ENCODE peak calls at places on chromosomes 2 and 18, in nine cellular contexts. One of them, this sample, is unnamed.

GRCh38 chr2:208618220-208618619 is 211.6 kb downstream of the PTH2R start:
- DNase-seq in SW480: no peak
- DNase-seq in Daoy: no peak
- DNase-seq in NCI-H510A treated with DMSO at 0.1 percent for 48 hours: no peak
- DNase-seq in RPMI7951: no peak
- DNase-seq in H1: no peak
- DNase-seq in endothelial cell: no peak
- DNase-seq in posterior cingulate gyrus: no peak
- DNase-seq in AG08396: no peak
- DNase-seq in this sample: no peak

GRCh38 chr2:88590998-88591613 is 36.2 kb downstream of the EIF2AK3 start:
- DNase-seq in SW480: peak; percentile 68
- DNase-seq in AG08396: peak; percentile 56
- DNase-seq in Daoy: peak; percentile 50
- DNase-seq in posterior cingulate gyrus: no peak
- DNase-seq in NCI-H510A treated with DMSO at 0.1 percent for 48 hours: peak; percentile 45
- DNase-seq in H1: no peak
- DNase-seq in RPMI7951: peak; percentile 64
- DNase-seq in endothelial cell: peak; percentile 62
- DNase-seq in this sample: peak; percentile 83

GRCh38 chr18:2535419-2535910 is 35.8 kb downstream of the METTL4 start:
- DNase-seq in NCI-H510A treated with DMSO at 0.1 percent for 48 hours: no peak
- DNase-seq in AG08396: no peak
- DNase-seq in H1: no peak
- DNase-seq in posterior cingulate gyrus: no peak
- DNase-seq in SW480: no peak
- DNase-seq in endothelial cell: no peak
- DNase-seq in RPMI7951: no peak
- DNase-seq in Daoy: no peak
- DNase-seq in this sample: no peak

GRCh38 chr18:24076950-24077349 is 61.9 kb upstream of the CABYR start:
- DNase-seq in posterior cingulate gyrus: no peak
- DNase-seq in NCI-H510A treated with DMSO at 0.1 percent for 48 hours: peak; percentile 31
- DNase-seq in endothelial cell: no peak
- DNase-seq in H1: no peak
- DNase-seq in SW480: no peak
- DNase-seq in Daoy: no peak
- DNase-seq in RPMI7951: no peak
- DNase-seq in AG08396: no peak
- DNase-seq in this sample: no peak

GRCh38 chr2:112472547-112473263 is 9.3 kb upstream of the TTL start:
- DNase-seq in AG08396: no peak
- DNase-seq in posterior cingulate gyrus: no peak
- DNase-seq in H1: no peak
- DNase-seq in RPMI7951: no peak
- DNase-seq in SW480: no peak
- DNase-seq in Daoy: no peak
- DNase-seq in endothelial cell: no peak
- DNase-seq in NCI-H510A treated with DMSO at 0.1 percent for 48 hours: no peak
- DNase-seq in this sample: no peak

GRCh38 chr18:35730738-35731370 is 149.3 kb downstream of the GALNT1 start:
- DNase-seq in Daoy: peak; percentile 6
- DNase-seq in SW480: no peak
- DNase-seq in posterior cingulate gyrus: no peak
- DNase-seq in NCI-H510A treated with DMSO at 0.1 percent for 48 hours: peak; percentile 87
- DNase-seq in H1: no peak
- DNase-seq in RPMI7951: peak; percentile 40
- DNase-seq in AG08396: no peak
- DNase-seq in endothelial cell: no peak
- DNase-seq in this sample: peak; percentile 17

GRCh38 chr2:133485868-133486267 is 82.4 kb downstream of the NCKAP5 start:
- DNase-seq in endothelial cell: no peak
- DNase-seq in NCI-H510A treated with DMSO at 0.1 percent for 48 hours: no peak
- DNase-seq in Daoy: no peak
- DNase-seq in SW480: no peak
- DNase-seq in H1: no peak
- DNase-seq in RPMI7951: no peak
- DNase-seq in AG08396: no peak
- DNase-seq in posterior cingulate gyrus: no peak
- DNase-seq in this sample: no peak

GRCh38 chr18:9806905-9807304 is 78.9 kb upstream of the TXNDC2 start:
- DNase-seq in RPMI7951: no peak
- DNase-seq in posterior cingulate gyrus: no peak
- DNase-seq in Daoy: no peak
- DNase-seq in SW480: no peak
- DNase-seq in NCI-H510A treated with DMSO at 0.1 percent for 48 hours: no peak
- DNase-seq in H1: no peak
- DNase-seq in AG08396: no peak
- DNase-seq in endothelial cell: no peak
- DNase-seq in this sample: no peak

GRCh38 chr2:72325592-72326422 is 178.1 kb upstream of the CYP26B1 start:
- DNase-seq in RPMI7951: peak; percentile 33
- DNase-seq in AG08396: peak; percentile 13
- DNase-seq in endothelial cell: peak; percentile 53
- DNase-seq in SW480: peak; percentile 26
- DNase-seq in posterior cingulate gyrus: no peak
- DNase-seq in H1: peak; percentile 13
- DNase-seq in NCI-H510A treated with DMSO at 0.1 percent for 48 hours: no peak
- DNase-seq in Daoy: peak; percentile 20
- DNase-seq in this sample: peak; percentile 70

GRCh38 chr2:237156857-237157550 is 71.3 kb downstream of the COPS8 start:
- DNase-seq in Daoy: peak; percentile 32
- DNase-seq in SW480: no peak
- DNase-seq in RPMI7951: no peak
- DNase-seq in H1: no peak
- DNase-seq in AG08396: no peak
- DNase-seq in endothelial cell: no peak
- DNase-seq in NCI-H510A treated with DMSO at 0.1 percent for 48 hours: no peak
- DNase-seq in posterior cingulate gyrus: no peak
- DNase-seq in this sample: no peak

GRCh38 chr2:231530099-231531085 is at the start of gene NMUR1:
- DNase-seq in NCI-H510A treated with DMSO at 0.1 percent for 48 hours: peak; percentile 61
- DNase-seq in posterior cingulate gyrus: no peak
- DNase-seq in SW480: no peak
- DNase-seq in RPMI7951: peak; percentile 32
- DNase-seq in endothelial cell: peak; percentile 73
- DNase-seq in AG08396: peak; percentile 80
- DNase-seq in Daoy: peak; percentile 57
- DNase-seq in H1: no peak
- DNase-seq in this sample: peak; percentile 50

GRCh38 chr2:174632847-174633620 is 35.4 kb upstream of the WIPF1 start:
- DNase-seq in posterior cingulate gyrus: no peak
- DNase-seq in NCI-H510A treated with DMSO at 0.1 percent for 48 hours: no peak
- DNase-seq in RPMI7951: no peak
- DNase-seq in H1: no peak
- DNase-seq in endothelial cell: no peak
- DNase-seq in Daoy: no peak
- DNase-seq in AG08396: no peak
- DNase-seq in SW480: no peak
- DNase-seq in this sample: no peak

GRCh38 chr2:216714412-216714775 is 19.0 kb upstream of the IGFBP5 start:
- DNase-seq in SW480: no peak
- DNase-seq in RPMI7951: peak; percentile 50
- DNase-seq in endothelial cell: no peak
- DNase-seq in posterior cingulate gyrus: no peak
- DNase-seq in H1: no peak
- DNase-seq in Daoy: peak; percentile 20
- DNase-seq in NCI-H510A treated with DMSO at 0.1 percent for 48 hours: no peak
- DNase-seq in AG08396: peak; percentile 48
- DNase-seq in this sample: no peak

GRCh38 chr18:55189972-55190371 is 230.7 kb upstream of the CCDC68 start:
- DNase-seq in SW480: peak; percentile 31
- DNase-seq in endothelial cell: no peak
- DNase-seq in posterior cingulate gyrus: no peak
- DNase-seq in NCI-H510A treated with DMSO at 0.1 percent for 48 hours: no peak
- DNase-seq in AG08396: no peak
- DNase-seq in RPMI7951: no peak
- DNase-seq in H1: no peak
- DNase-seq in Daoy: no peak
- DNase-seq in this sample: no peak

GRCh38 chr2:20590704-20591515 is 60.0 kb downstream of the HS1BP3 start:
- DNase-seq in endothelial cell: no peak
- DNase-seq in Daoy: no peak
- DNase-seq in posterior cingulate gyrus: no peak
- DNase-seq in SW480: no peak
- DNase-seq in RPMI7951: peak; percentile 78
- DNase-seq in AG08396: no peak
- DNase-seq in NCI-H510A treated with DMSO at 0.1 percent for 48 hours: no peak
- DNase-seq in H1: no peak
- DNase-seq in this sample: no peak

GRCh38 chr2:219701847-219702634 is 74.6 kb downstream of the SLC4A3 start:
- DNase-seq in AG08396: peak; percentile 35
- DNase-seq in posterior cingulate gyrus: no peak
- DNase-seq in H1: no peak
- DNase-seq in SW480: no peak
- DNase-seq in NCI-H510A treated with DMSO at 0.1 percent for 48 hours: no peak
- DNase-seq in endothelial cell: no peak
- DNase-seq in Daoy: no peak
- DNase-seq in RPMI7951: peak; percentile 33
- DNase-seq in this sample: no peak

GRCh38 chr2:118473241-118473640 is 374.2 kb downstream of the EN1 start:
- DNase-seq in NCI-H510A treated with DMSO at 0.1 percent for 48 hours: no peak
- DNase-seq in AG08396: no peak
- DNase-seq in Daoy: no peak
- DNase-seq in RPMI7951: no peak
- DNase-seq in SW480: no peak
- DNase-seq in endothelial cell: no peak
- DNase-seq in posterior cingulate gyrus: no peak
- DNase-seq in H1: no peak
- DNase-seq in this sample: no peak

GRCh38 chr18:74336656-74337055 is 21.0 kb downstream of the C18orf63 start:
- DNase-seq in Daoy: no peak
- DNase-seq in posterior cingulate gyrus: no peak
- DNase-seq in NCI-H510A treated with DMSO at 0.1 percent for 48 hours: no peak
- DNase-seq in H1: no peak
- DNase-seq in AG08396: no peak
- DNase-seq in RPMI7951: no peak
- DNase-seq in endothelial cell: no peak
- DNase-seq in SW480: no peak
- DNase-seq in this sample: no peak

GRCh38 chr2:119402645-119403560 is 28.8 kb upstream of the TMEM37 start:
- DNase-seq in H1: no peak
- DNase-seq in NCI-H510A treated with DMSO at 0.1 percent for 48 hours: no peak
- DNase-seq in posterior cingulate gyrus: no peak
- DNase-seq in endothelial cell: no peak
- DNase-seq in AG08396: no peak
- DNase-seq in Daoy: no peak
- DNase-seq in SW480: no peak
- DNase-seq in RPMI7951: no peak
- DNase-seq in this sample: no peak

GRCh38 chr2:126616606-126617069 is 39.3 kb upstream of the GYPC start:
- DNase-seq in Daoy: no peak
- DNase-seq in endothelial cell: no peak
- DNase-seq in AG08396: no peak
- DNase-seq in NCI-H510A treated with DMSO at 0.1 percent for 48 hours: no peak
- DNase-seq in SW480: no peak
- DNase-seq in H1: no peak
- DNase-seq in posterior cingulate gyrus: no peak
- DNase-seq in RPMI7951: no peak
- DNase-seq in this sample: no peak

GRCh38 chr18:79378416-79379250 is 17.1 kb upstream of the NFATC1 start:
- DNase-seq in SW480: peak; percentile 38
- DNase-seq in RPMI7951: peak; percentile 11
- DNase-seq in H1: peak; percentile 66
- DNase-seq in endothelial cell: peak; percentile 97
- DNase-seq in posterior cingulate gyrus: peak; percentile 84
- DNase-seq in AG08396: peak; percentile 85
- DNase-seq in Daoy: peak; percentile 80
- DNase-seq in NCI-H510A treated with DMSO at 0.1 percent for 48 hours: no peak
- DNase-seq in this sample: peak; percentile 71

GRCh38 chr2:43455735-43456642 is 139.8 kb downstream of the THADA start:
- DNase-seq in endothelial cell: no peak
- DNase-seq in RPMI7951: peak; percentile 82
- DNase-seq in NCI-H510A treated with DMSO at 0.1 percent for 48 hours: no peak
- DNase-seq in H1: no peak
- DNase-seq in AG08396: peak; percentile 24
- DNase-seq in posterior cingulate gyrus: no peak
- DNase-seq in Daoy: no peak
- DNase-seq in SW480: peak; percentile 53
- DNase-seq in this sample: peak; percentile 26

GRCh38 chr2:119260636-119261497 is 37.2 kb downstream of the STEAP3 start:
- DNase-seq in Daoy: no peak
- DNase-seq in NCI-H510A treated with DMSO at 0.1 percent for 48 hours: no peak
- DNase-seq in endothelial cell: no peak
- DNase-seq in H1: no peak
- DNase-seq in AG08396: peak; percentile 48
- DNase-seq in posterior cingulate gyrus: no peak
- DNase-seq in SW480: no peak
- DNase-seq in RPMI7951: peak; percentile 34
- DNase-seq in this sample: no peak

GRCh38 chr2:887639-888038 is 63.0 kb upstream of the SNTG2 start:
- DNase-seq in RPMI7951: no peak
- DNase-seq in NCI-H510A treated with DMSO at 0.1 percent for 48 hours: no peak
- DNase-seq in AG08396: no peak
- DNase-seq in SW480: no peak
- DNase-seq in Daoy: no peak
- DNase-seq in H1: no peak
- DNase-seq in endothelial cell: no peak
- DNase-seq in posterior cingulate gyrus: no peak
- DNase-seq in this sample: no peak

GRCh38 chr18:62325806-62326645 is 916 bp downstream of the TNFRSF11A start:
- DNase-seq in endothelial cell: no peak
- DNase-seq in AG08396: peak; percentile 20
- DNase-seq in Daoy: peak; percentile 18
- DNase-seq in NCI-H510A treated with DMSO at 0.1 percent for 48 hours: peak; percentile 41
- DNase-seq in RPMI7951: no peak
- DNase-seq in posterior cingulate gyrus: no peak
- DNase-seq in SW480: peak; percentile 2
- DNase-seq in H1: no peak
- DNase-seq in this sample: no peak

GRCh38 chr2:73285162-73285739 is 973 bp upstream of the FBXO41 start:
- DNase-seq in NCI-H510A treated with DMSO at 0.1 percent for 48 hours: no peak
- DNase-seq in Daoy: no peak
- DNase-seq in posterior cingulate gyrus: no peak
- DNase-seq in AG08396: no peak
- DNase-seq in H1: no peak
- DNase-seq in endothelial cell: no peak
- DNase-seq in RPMI7951: no peak
- DNase-seq in SW480: peak; percentile 62
- DNase-seq in this sample: no peak

GRCh38 chr2:135299656-135300244 is 231.3 kb downstream of the ZRANB3 start:
- DNase-seq in H1: no peak
- DNase-seq in Daoy: no peak
- DNase-seq in SW480: no peak
- DNase-seq in NCI-H510A treated with DMSO at 0.1 percent for 48 hours: no peak
- DNase-seq in endothelial cell: no peak
- DNase-seq in AG08396: peak; percentile 10
- DNase-seq in RPMI7951: peak; percentile 58
- DNase-seq in posterior cingulate gyrus: no peak
- DNase-seq in this sample: peak; percentile 56

GRCh38 chr2:240777416-240778212 is 42.4 kb downstream of the KIF1A start:
- DNase-seq in H1: no peak
- DNase-seq in SW480: no peak
- DNase-seq in posterior cingulate gyrus: no peak
- DNase-seq in Daoy: no peak
- DNase-seq in RPMI7951: no peak
- DNase-seq in NCI-H510A treated with DMSO at 0.1 percent for 48 hours: no peak
- DNase-seq in endothelial cell: no peak
- DNase-seq in AG08396: no peak
- DNase-seq in this sample: no peak

GRCh38 chr2:54013996-54014395 is 43.2 kb upstream of the PSME4 start:
- DNase-seq in H1: no peak
- DNase-seq in posterior cingulate gyrus: no peak
- DNase-seq in NCI-H510A treated with DMSO at 0.1 percent for 48 hours: no peak
- DNase-seq in endothelial cell: no peak
- DNase-seq in AG08396: no peak
- DNase-seq in Daoy: no peak
- DNase-seq in RPMI7951: no peak
- DNase-seq in SW480: no peak
- DNase-seq in this sample: no peak

GRCh38 chr2:17892726-17893534 is 14.5 kb downstream of the KCNS3 start:
- DNase-seq in Daoy: peak; percentile 7
- DNase-seq in RPMI7951: peak; percentile 38
- DNase-seq in H1: no peak
- DNase-seq in endothelial cell: no peak
- DNase-seq in posterior cingulate gyrus: no peak
- DNase-seq in SW480: no peak
- DNase-seq in NCI-H510A treated with DMSO at 0.1 percent for 48 hours: peak; percentile 86
- DNase-seq in AG08396: no peak
- DNase-seq in this sample: peak; percentile 44

GRCh38 chr2:238287702-238288649 is at the start of gene PER2:
- DNase-seq in posterior cingulate gyrus: peak; percentile 26
- DNase-seq in RPMI7951: peak; percentile 80
- DNase-seq in SW480: peak; percentile 54
- DNase-seq in NCI-H510A treated with DMSO at 0.1 percent for 48 hours: no peak
- DNase-seq in Daoy: peak; percentile 82
- DNase-seq in endothelial cell: peak; percentile 49
- DNase-seq in H1: no peak
- DNase-seq in AG08396: peak; percentile 83
- DNase-seq in this sample: peak; percentile 50

This sample was measured in SK-MEL-5.